ENCODE peak calls at places on chromosomes 3 and 15, in eight cellular contexts. Y is neural progenitor cell, L is pancreas, O is transverse colon, J is HL-60, D is neuronal stem cell, Q is AG04450, R is lower lobe of right lung. H is an unnamed sample.
A peak's percentile ranks its signal among the peaks of the same experiment; 100 is the strongest.

GRCh38 chr15:64247906-64248541 is 85.2 kb upstream of the PPIB start:
- DNase-seq in D (peak; percentile 29), Q (peak; percentile 60), R (no peak), L (peak; percentile 58), O (peak; percentile 31), J (peak; percentile 5), Y (no peak), H (peak; percentile 60)

GRCh38 chr3:193906849-193907410 is 229.0 kb upstream of the HES1 start:
- DNase-seq in O (no peak), L (no peak), Y (no peak), J (no peak), R (no peak), D (no peak), Q (no peak), H (no peak)

GRCh38 chr3:97636465-97636864 is 128.1 kb upstream of the ARL6 start:
- DNase-seq in Y (no peak), O (no peak), D (no peak), Q (no peak), L (no peak), R (no peak), J (no peak), H (no peak)

GRCh38 chr3:164113406-164114332 is 964.6 kb downstream of the SI start:
- DNase-seq in J (no peak), D (no peak), Q (no peak), L (no peak), R (no peak), O (no peak), Y (no peak), H (no peak)

GRCh38 chr3:62622553-62623174 is 249.3 kb upstream of the FEZF2 start:
- DNase-seq in Q (peak; percentile 32), R (no peak), D (peak; percentile 58), L (peak; percentile 18), Y (peak; percentile 74), O (no peak), J (peak; percentile 7), H (no peak)

GRCh38 chr3:138675393-138675792 is 66.8 kb downstream of the FAIM start:
- DNase-seq in L (no peak), D (no peak), J (no peak), O (no peak), R (no peak), Q (no peak), Y (no peak), H (no peak)

GRCh38 chr3:186093271-186093900 is 15.5 kb downstream of the ETV5 start:
- DNase-seq in O (no peak), D (no peak), R (no peak), Y (no peak), Q (no peak), L (peak; percentile 46), J (no peak), H (no peak)

GRCh38 chr3:126956361-126956760 is 26.6 kb upstream of the PLXNA1 start:
- DNase-seq in D (no peak), Y (no peak), J (no peak), L (no peak), R (no peak), O (no peak), Q (no peak), H (no peak)

GRCh38 chr3:159989973-159990846 is 1.6 kb downstream of the IL12A start:
- DNase-seq in Y (no peak), J (no peak), R (no peak), D (no peak), O (no peak), Q (no peak), L (no peak), H (no peak)

GRCh38 chr3:65979152-65979551 is 59.6 kb downstream of the MAGI1 start:
- DNase-seq in J (no peak), O (no peak), Q (peak; percentile 67), Y (no peak), D (no peak), R (no peak), L (no peak), H (peak; percentile 75)

GRCh38 chr3:127326341-127326740 is 38.5 kb upstream of the PRR20G start:
- DNase-seq in D (no peak), J (no peak), R (no peak), O (no peak), L (no peak), Y (no peak), Q (no peak), H (no peak)

GRCh38 chr3:135649361-135649760 is 316.2 kb upstream of the PPP2R3A start:
- DNase-seq in Q (no peak), L (no peak), Y (no peak), J (no peak), D (no peak), O (no peak), R (no peak), H (no peak)

GRCh38 chr3:61146010-61146569 is 105.2 kb downstream of the FHIT start:
- DNase-seq in Y (no peak), D (no peak), O (no peak), R (no peak), J (no peak), Q (no peak), L (no peak), H (no peak)

GRCh38 chr15:42491540-42492225 is 742 bp upstream of the ZNF106 start:
- DNase-seq in L (no peak), D (no peak), O (no peak), R (no peak), J (no peak), Q (peak; percentile 38), Y (no peak), H (no peak)

GRCh38 chr3:123071146-123071545 is 4.3 kb downstream of the PDIA5 start:
- DNase-seq in J (peak; percentile 35), R (no peak), Q (no peak), L (no peak), D (no peak), O (no peak), Y (peak; percentile 38), H (no peak)

GRCh38 chr15:66288796-66289195 is 4.6 kb upstream of the DIS3L start:
- DNase-seq in D (no peak), O (no peak), L (no peak), Q (peak; percentile 18), R (no peak), Y (no peak), J (no peak), H (no peak)

GRCh38 chr15:26866298-26867198 is at the start of gene GABRA5:
- DNase-seq in R (no peak), Q (no peak), J (no peak), O (no peak), Y (peak; percentile 86), D (peak; percentile 57), L (peak; percentile 22), H (no peak)

GRCh38 chr15:52008698-52009434 is 10.2 kb upstream of the MAPK6 start:
- DNase-seq in Y (no peak), D (no peak), R (no peak), O (no peak), L (no peak), J (peak; percentile 18), Q (no peak), H (no peak)

GRCh38 chr3:69306239-69307185 is 79.4 kb downstream of the FRMD4B start:
- DNase-seq in L (peak; percentile 72), J (peak; percentile 66), Q (peak; percentile 67), R (peak; percentile 72), D (peak; percentile 76), O (peak; percentile 72), Y (peak; percentile 83), H (peak; percentile 77)

GRCh38 chr15:90412356-90413194 is 24.5 kb downstream of the IQGAP1 start:
- DNase-seq in Q (no peak), J (peak; percentile 82), R (peak; percentile 63), L (no peak), Y (no peak), D (no peak), O (peak; percentile 66), H (no peak)

GRCh38 chr3:72590732-72591192 is 257.5 kb downstream of the SHQ1 start:
- DNase-seq in J (no peak), R (no peak), Y (peak; percentile 94), Q (no peak), O (no peak), D (peak; percentile 88), L (no peak), H (no peak)

DNA sequence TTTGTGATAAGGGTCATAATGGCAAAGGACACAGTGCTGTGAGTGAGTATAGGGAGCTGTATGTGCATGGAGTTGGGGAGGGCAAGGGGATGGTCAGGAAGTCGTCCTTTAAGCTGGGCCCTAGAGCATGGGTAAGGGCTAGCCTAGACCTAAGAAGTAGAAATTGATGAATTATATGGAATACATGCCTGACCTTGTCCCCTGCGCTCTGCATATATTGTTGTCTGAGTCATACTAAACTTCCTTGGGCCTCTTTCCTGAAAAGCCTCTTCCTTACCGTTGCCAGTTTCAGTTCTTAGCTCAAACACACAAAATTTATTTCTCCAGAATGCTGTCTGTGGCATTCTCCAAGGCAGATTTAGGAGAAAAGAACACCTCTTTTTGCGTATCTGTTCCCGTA is 4.6 kb downstream of the SNRK start:
- DNase-seq in J (no peak), Q (no peak), O (no peak), Y (no peak), D (no peak), L (no peak), R (no peak), H (no peak)
- H3K4me3 ChIP-seq in J (peak overlapping the region; percentile 3), Q (no peak overlapping the region), O (no peak overlapping the region), Y (no peak overlapping the region), D (no peak overlapping the region), L (peak overlapping the region; percentile 1), R (peak overlapping the region; percentile 70), H (no peak overlapping the region)

GRCh38 chr15:81326466-81327212 is 2.7 kb upstream of the STARD5 start:
- DNase-seq in O (no peak), Y (no peak), Q (no peak), L (no peak), J (no peak), D (no peak), R (no peak), H (no peak)
- H3K4me3 ChIP-seq in O (no peak overlapping the region), Y (no peak overlapping the region), Q (no peak overlapping the region), L (no peak overlapping the region), J (no peak overlapping the region), D (no peak overlapping the region), R (no peak overlapping the region), H (no peak overlapping the region)

GRCh38 chr3:32951410-32951811 is at the start of gene CCR4:
- DNase-seq in Q (no peak), D (no peak), J (no peak), R (no peak), O (no peak), Y (no peak), L (no peak), H (no peak)
- H3K4me3 ChIP-seq in Q (no peak within 1 kb of the TSS), D (no peak within 1 kb of the TSS), J (no peak within 1 kb of the TSS), R (peak within 1 kb of the TSS; percentile 9), O (no peak within 1 kb of the TSS), Y (no peak within 1 kb of the TSS), L (no peak within 1 kb of the TSS), H (no peak within 1 kb of the TSS)

GRCh38 chr3:48469046-48469915 is 22.7 kb downstream of the ATRIP start:
- DNase-seq in Y (no peak), O (no peak), Q (no peak), J (no peak), R (no peak), D (no peak), L (no peak), H (no peak)

GRCh38 chr3:48467110-48467454 is 20.5 kb downstream of the ATRIP start:
- DNase-seq in Q (no peak), D (no peak), Y (no peak), L (no peak), J (no peak), R (no peak), O (no peak), H (no peak)

GRCh38 chr3:48466386-48467109 is 20.0 kb downstream of the ATRIP start:
- DNase-seq in O (peak; percentile 48), J (peak; percentile 40), Q (no peak), R (peak; percentile 59), D (no peak), L (peak; percentile 66), Y (no peak), H (no peak)

GRCh38 chr3:48468329-48468731 is 21.8 kb downstream of the ATRIP start:
- DNase-seq in J (no peak), L (peak; percentile 57), D (no peak), Q (no peak), O (peak; percentile 66), Y (no peak), R (no peak), H (no peak)

GRCh38 chr3:48467473-48468267 is 21.1 kb downstream of the ATRIP start:
- DNase-seq in J (no peak), R (no peak), O (no peak), D (no peak), L (no peak), Q (no peak), Y (no peak), H (no peak)
- H3K4me3 ChIP-seq in J (peak overlapping the region; percentile 57), R (peak overlapping the region; percentile 62), O (no peak overlapping the region), D (no peak overlapping the region), L (peak overlapping the region; percentile 54), Q (no peak overlapping the region), Y (no peak overlapping the region), H (no peak overlapping the region)

H was measured in skeletal muscle cell.